ENCODE peak calls at places on chromosome 9, in four cellular contexts. D is K562, O is GM12878, F is H1. Q is an unnamed sample.

GRCh38 chr9:81468084-81468595 is 221.2 kb downstream of the TLE1 start:
- DNase-seq in D (no peak), O (no peak), F (no peak), Q (no peak)

GRCh38 chr9:93810028-93810971 is 144.9 kb downstream of the BARX1 start:
- DNase-seq in F (no peak), O (no peak), D (no peak), Q (peak)

GRCh38 chr9:134689320-134690181 is 47.9 kb downstream of the COL5A1 start:
- DNase-seq in O (no peak), D (peak), F (peak), Q (peak)

GRCh38 chr9:83472764-83473163 is 65.4 kb downstream of the FRMD3 start:
- DNase-seq in O (no peak), D (no peak), F (no peak), Q (no peak)

GRCh38 chr9:129380961-129381401 is 202.9 kb upstream of the IER5L start:
- DNase-seq in F (no peak), D (no peak), O (no peak), Q (no peak)

GRCh38 chr9:78397045-78397843 is 100.3 kb downstream of the PSAT1 start:
- DNase-seq in D (no peak), O (no peak), F (no peak), Q (peak)

GRCh38 chr9:126513159-126514036 is 100.3 kb upstream of the LMX1B start:
- DNase-seq in O (no peak), F (no peak), D (no peak), Q (no peak)

GRCh38 chr9:470041-470781 is 255.5 kb downstream of the DOCK8 start:
- DNase-seq in O (peak), D (peak), F (peak), Q (peak)

GRCh38 chr9:91844656-91845291 is 105.3 kb downstream of the ROR2 start:
- DNase-seq in D (no peak), O (no peak), F (no peak), Q (no peak)

GRCh38 chr9:107994638-107995037 is 505.1 kb upstream of the KLF4 start:
- DNase-seq in D (no peak), O (no peak), F (no peak), Q (no peak)

GRCh38 chr9:136974834-136975535 is 2.3 kb upstream of the PTGDS start:
- DNase-seq in F (no peak), O (no peak), D (no peak), Q (no peak)

GRCh38 chr9:121138973-121139372 is 62.7 kb downstream of the RAB14 start:
- DNase-seq in F (no peak), O (no peak), D (no peak), Q (no peak)

GRCh38 chr9:123073991-123074422 is 40.5 kb downstream of the GPR21 start:
- DNase-seq in F (no peak), O (no peak), D (no peak), Q (no peak)

GRCh38 chr9:36987891-36988290 is 46.2 kb downstream of the PAX5 start:
- DNase-seq in F (no peak), D (no peak), O (no peak), Q (no peak)

GRCh38 chr9:38621434-38622082 is 1.2 kb upstream of the ANKRD18A start:
- DNase-seq in O (no peak), F (no peak), D (no peak), Q (peak)

GRCh38 chr9:3508531-3509374 is 17.0 kb downstream of the RFX3 start:
- DNase-seq in D (no peak), F (no peak), O (no peak), Q (no peak)

GRCh38 chr9:129568560-129569505 is 52.1 kb downstream of the C9orf50 start:
- DNase-seq in D (peak), F (no peak), O (no peak), Q (peak)

GRCh38 chr9:127181595-127182190 is 59.3 kb upstream of the ANGPTL2 start:
- DNase-seq in F (no peak), D (no peak), O (no peak), Q (no peak)

GRCh38 chr9:120890415-120891254 is 13.6 kb upstream of the PHF19 start:
- DNase-seq in O (no peak), D (peak), F (no peak), Q (no peak)

GRCh38 chr9:107688728-107689127 is 199.2 kb upstream of the KLF4 start:
- DNase-seq in F (no peak), O (no peak), D (no peak), Q (no peak)

GRCh38 chr9:93012998-93013855 is 45.3 kb upstream of the SUSD3 start:
- DNase-seq in O (no peak), F (no peak), D (no peak), Q (peak)

GRCh38 chr9:98074119-98074990 is 17.8 kb downstream of the NANS start:
- DNase-seq in D (peak), F (no peak), O (no peak), Q (peak)

GRCh38 chr9:33781736-33782135 is 13.6 kb upstream of the PRSS3 start:
- DNase-seq in O (no peak), F (no peak), D (no peak), Q (no peak)

GRCh38 chr9:5269249-5269715 is 35.2 kb downstream of the RLN2 start:
- DNase-seq in O (no peak), D (no peak), F (peak), Q (no peak)

GRCh38 chr9:130383979-130384676 is 60.6 kb upstream of the ASS1 start:
- DNase-seq in F (no peak), D (no peak), O (no peak), Q (no peak)

GRCh38 chr9:126144617-126145456 is 181.8 kb upstream of the MVB12B start:
- DNase-seq in D (no peak), O (peak), F (no peak), Q (no peak)

GRCh38 chr9:114706709-114707108 is 24.7 kb upstream of the TEX48 start:
- DNase-seq in O (no peak), D (no peak), F (no peak), Q (no peak)

GRCh38 chr9:92151691-92152393 is 36.6 kb upstream of the SPTLC1 start:
- DNase-seq in O (no peak), F (no peak), D (no peak), Q (peak)

GRCh38 chr9:113656771-113657670 is 193.5 kb downstream of the RGS3 start:
- DNase-seq in O (no peak), F (no peak), D (no peak), Q (no peak)

GRCh38 chr9:113654605-113655193 is 191.2 kb downstream of the RGS3 start:
- DNase-seq in F (no peak), O (no peak), D (no peak), Q (no peak)

GRCh38 chr9:113652355-113653152 is 189.0 kb downstream of the RGS3 start:
- DNase-seq in O (no peak), D (no peak), F (no peak), Q (no peak)

GRCh38 chr9:113651896-113652295 is 188.4 kb downstream of the RGS3 start:
- DNase-seq in O (no peak), D (no peak), F (no peak), Q (no peak)

GRCh38 chr9:113653746-113654604 is 190.4 kb downstream of the RGS3 start:
- DNase-seq in D (no peak), O (no peak), F (no peak), Q (no peak)
- TF ChIP-seq NRF1 in D (no peak), O (no peak), F (no peak), Q (no peak)

DNA sequence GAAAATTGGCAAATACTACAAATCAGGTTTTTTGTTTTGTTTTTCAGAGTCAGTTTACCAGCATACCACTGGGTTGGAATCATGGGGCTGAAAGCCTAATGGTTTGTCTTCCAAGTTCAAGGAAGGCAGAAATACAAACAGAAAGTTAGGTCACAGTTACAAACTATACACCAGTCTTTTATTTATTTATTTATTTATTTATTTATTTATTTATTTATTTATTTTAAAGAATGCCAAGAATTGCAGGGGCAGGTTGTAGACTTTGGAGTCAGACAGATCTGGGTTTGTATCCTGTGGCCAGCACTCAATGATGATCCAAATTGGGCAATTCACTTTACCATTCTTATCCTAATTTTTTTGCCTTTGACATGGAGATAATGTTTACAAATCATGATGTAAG is 353.9 kb downstream of the ASTN2 start:
- DNase-seq in O (no peak), F (no peak), D (no peak), Q (no peak)
- TF ChIP-seq RFX5 in O (no peak), F (no peak), D (no peak), Q (no peak)

DNA sequence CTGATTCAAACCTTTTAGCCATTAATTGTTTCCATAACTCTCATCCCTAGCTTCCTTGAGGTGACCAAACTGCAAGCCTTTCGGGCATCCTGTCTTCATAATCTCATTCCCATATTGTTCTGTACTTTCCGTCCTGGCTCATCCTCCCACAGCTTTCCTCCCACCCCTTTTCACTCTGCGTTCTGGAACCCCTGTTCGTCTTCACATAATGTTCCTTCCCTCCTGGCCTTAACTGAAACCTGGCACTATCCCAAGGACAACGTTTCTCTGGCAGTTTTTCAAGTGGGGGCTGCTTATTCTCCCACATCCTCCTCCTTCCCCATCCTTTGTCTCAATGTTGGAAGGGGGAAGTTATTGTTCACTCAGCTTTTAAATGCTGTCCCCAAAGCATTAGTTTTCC is 1.5 kb downstream of the ZNF189 start:
- DNase-seq in D (peak), F (no peak), O (no peak), Q (no peak)
- TF ChIP-seq RAD21 in D (no peak), F (no peak), O (no peak), Q (no peak)

GRCh38 chr9:75904364-75904763 is 13.9 kb downstream of the PCSK5 start:
- DNase-seq in F (no peak), O (no peak), D (no peak), Q (no peak)

GRCh38 chr9:75906531-75906930 is 16.1 kb downstream of the PCSK5 start:
- DNase-seq in O (no peak), F (no peak), D (no peak), Q (no peak)

GRCh38 chr9:75907329-75907728 is 16.9 kb downstream of the PCSK5 start:
- DNase-seq in D (no peak), O (no peak), F (no peak), Q (no peak)

GRCh38 chr9:75907863-75908262 is 17.4 kb downstream of the PCSK5 start:
- DNase-seq in O (no peak), D (no peak), F (no peak), Q (no peak)

DNA sequence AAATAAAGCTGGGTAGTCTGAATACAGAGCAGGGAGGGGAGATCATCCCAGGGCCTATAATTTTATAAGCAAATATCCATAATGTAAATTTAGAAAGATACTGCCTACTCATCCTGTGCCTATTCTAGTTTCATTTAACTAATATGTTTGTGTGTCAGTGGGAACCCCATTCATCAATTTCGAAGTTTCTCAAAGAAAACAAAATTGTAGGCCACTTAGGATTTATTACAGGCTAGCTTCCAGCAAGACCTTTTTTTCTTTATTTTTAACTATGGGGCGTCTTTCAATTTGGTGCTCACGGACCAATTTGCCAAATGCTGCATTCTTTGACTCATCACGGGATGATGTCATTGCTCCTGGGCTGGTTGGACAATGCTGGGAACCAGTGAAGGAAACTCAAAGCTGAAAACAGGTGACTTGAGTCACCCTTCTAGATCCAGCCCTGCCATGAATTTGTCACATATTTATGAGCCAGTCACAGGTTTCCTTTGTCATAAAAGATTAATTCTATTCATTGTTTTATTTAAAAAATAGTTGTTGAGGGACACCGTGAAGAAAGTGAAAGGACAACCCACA is 13.4 kb downstream of the PCSK5 start:
- DNase-seq in F (no peak), D (no peak), O (no peak), Q (no peak)
- TF ChIP-seq NRF1 in F (no peak), D (no peak), O (no peak), Q (no peak)

GRCh38 chr9:117687532-117687931 is 16.7 kb upstream of the TLR4 start:
- DNase-seq in O (no peak), F (no peak), D (no peak), Q (no peak)
- TF ChIP-seq RFX5 in O (no peak), F (no peak), D (no peak), Q (no peak)

DNA sequence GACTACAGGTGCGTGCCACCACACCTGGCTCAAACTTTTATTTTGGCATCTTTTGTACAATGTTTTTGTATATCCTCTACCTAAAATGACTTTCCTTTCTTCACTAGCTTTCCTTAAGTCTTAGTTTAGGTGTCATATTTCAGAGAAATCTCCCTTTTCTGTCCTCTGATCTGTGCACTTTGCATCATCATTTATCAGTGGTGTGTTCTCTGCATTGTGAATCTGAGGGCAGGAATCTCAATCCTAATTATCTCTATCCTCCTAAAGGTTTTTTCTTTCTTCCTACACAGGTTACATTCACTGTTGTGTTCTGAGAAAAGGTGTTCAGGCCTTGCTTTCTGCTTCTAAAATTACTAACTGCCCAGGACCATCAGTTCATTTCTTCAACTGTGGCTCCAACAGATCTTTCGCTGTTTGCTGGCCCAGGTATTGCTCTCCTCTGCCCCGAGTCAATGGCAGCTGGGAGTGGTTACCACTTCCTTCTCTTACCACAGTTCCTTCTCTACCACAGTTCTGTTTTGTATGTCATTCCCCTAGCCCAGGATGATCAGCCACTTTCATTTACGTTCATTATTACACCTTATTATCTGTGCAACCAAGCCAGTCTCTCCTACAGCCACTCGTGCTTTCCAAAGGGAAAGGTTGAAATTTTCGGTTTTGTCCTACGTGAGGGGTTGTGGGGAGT is 14.0 kb downstream of the TGFBR1 start:
- DNase-seq in D (no peak), O (peak), F (no peak), Q (no peak)
- TF ChIP-seq RAD21 in D (no peak), O (no peak), F (no peak), Q (no peak)

DNA sequence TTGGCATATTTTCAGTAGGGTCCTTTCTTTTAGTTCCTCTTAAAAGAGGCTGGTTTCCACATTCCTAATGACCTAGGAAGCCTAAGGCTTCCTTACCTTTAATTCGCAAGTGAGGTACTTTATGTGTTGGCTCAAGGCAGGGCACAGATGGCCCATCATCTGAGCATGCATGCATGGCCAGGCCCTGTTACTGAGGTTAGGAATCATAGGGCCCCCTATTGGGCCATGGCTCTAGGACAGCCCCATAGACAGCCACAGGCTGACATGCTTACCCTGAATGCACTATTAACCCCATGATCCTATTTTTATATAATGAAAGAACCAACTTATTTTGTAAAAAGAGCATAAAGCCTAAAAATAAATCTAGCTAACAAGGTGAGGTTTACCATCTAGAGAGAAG is 271.3 kb downstream of the ELAVL2 start:
- DNase-seq in O (no peak), D (no peak), F (no peak), Q (no peak)
- TF ChIP-seq NRF1 in O (no peak), D (no peak), F (no peak), Q (no peak)